ENCODE peak calls at places on chromosomes 4 and X, in four cellular contexts. J is GM12878, A is HepG2, T is H1. K is an unnamed sample.

GRCh38 chr4:174255790-174256189 is 27.7 kb downstream of the FBXO8 start:
- DNase-seq in T (no peak), A (no peak), J (no peak), K (peak)

GRCh38 chr4:54550415-54551171 is 107.2 kb upstream of the KIT start:
- DNase-seq in A (no peak), J (no peak), T (no peak), K (no peak)

GRCh38 chr4:109803924-109804571 is 2.2 kb upstream of the CFI start:
- DNase-seq in A (peak), J (peak), T (no peak), K (peak)

GRCh38 chr4:183532823-183533222 is 28.0 kb downstream of the ING2 start:
- DNase-seq in J (no peak), A (no peak), T (no peak), K (no peak)

GRCh38 chrX:120213438-120214265 is 37.0 kb upstream of the ZBTB33 start:
- DNase-seq in T (peak), J (peak), A (peak), K (peak)

GRCh38 chr4:113610542-113610941 is 151.0 kb downstream of the CAMK2D start:
- DNase-seq in J (no peak), A (no peak), T (no peak), K (no peak)

GRCh38 chr4:6857009-6857882 is 52.4 kb upstream of the TBC1D14 start:
- DNase-seq in J (no peak), T (no peak), A (no peak), K (no peak)

GRCh38 chr4:179195887-179196286 is 1753.7 kb upstream of the AGA start:
- DNase-seq in T (no peak), J (no peak), A (no peak), K (no peak)

GRCh38 chrX:11143931-11144678 is 33.0 kb downstream of the HCCS start:
- DNase-seq in T (no peak), A (peak), J (peak), K (peak)

GRCh38 chr4:4402966-4403365 is 16.1 kb downstream of the NSG1 start:
- DNase-seq in A (no peak), J (no peak), T (no peak), K (no peak)

GRCh38 chr4:65383589-65384305 is 286.5 kb downstream of the EPHA5 start:
- DNase-seq in T (no peak), A (no peak), J (no peak), K (no peak)

GRCh38 chr4:119300072-119300387 is 21.9 kb downstream of the FABP2 start:
- DNase-seq in A (no peak), J (peak), T (no peak), K (peak)

GRCh38 chr4:55386073-55386472 is 9.7 kb upstream of the TMEM165 start:
- DNase-seq in J (no peak), A (peak), T (no peak), K (peak)

GRCh38 chr4:98491862-98492554 is 166.4 kb downstream of the TSPAN5 start:
- DNase-seq in J (no peak), A (no peak), T (no peak), K (no peak)

GRCh38 chr4:123995939-123996338 is 599.3 kb downstream of the SPRY1 start:
- DNase-seq in J (no peak), A (no peak), T (no peak), K (no peak)

GRCh38 chr4:14749910-14750309 is 252.4 kb upstream of the CPEB2 start:
- DNase-seq in J (no peak), T (no peak), A (no peak), K (peak)

GRCh38 chr4:121873604-121874003 is 3.3 kb upstream of the BBS7 start:
- DNase-seq in J (peak), T (no peak), A (no peak), K (peak)

GRCh38 chr4:8547912-8548730 is 32.1 kb upstream of the GPR78 start:
- DNase-seq in J (no peak), T (no peak), A (no peak), K (no peak)

GRCh38 chrX:1472975-1473374 is 20.3 kb upstream of the ASMTL start:
- DNase-seq in A (no peak), T (no peak), J (no peak), K (no peak)

GRCh38 chrX:48461830-48462229 is 8.2 kb downstream of the SLC38A5 start:
- DNase-seq in J (no peak), A (no peak), T (no peak), K (no peak)

GRCh38 chrX:31212856-31213748 is 141.3 kb upstream of the FTHL17 start:
- DNase-seq in T (no peak), J (no peak), A (no peak), K (no peak)

GRCh38 chrX:1391370-1391706 is 575 bp downstream of the SLC25A6 start:
- DNase-seq in A (peak), T (peak), J (peak), K (peak)

GRCh38 chr4:185204238-185204910 is 574 bp upstream of the CFAP97 start:
- DNase-seq in J (no peak), A (no peak), T (no peak), K (no peak)

GRCh38 chrX:45428816-45429215 is 228.1 kb upstream of the DIPK2B start:
- DNase-seq in T (no peak), J (no peak), A (no peak), K (no peak)

GRCh38 chrX:103688949-103689348 is 2.5 kb upstream of the MORF4L2 start:
- DNase-seq in A (peak), J (no peak), T (no peak), K (peak)

GRCh38 chrX:137151403-137151802 is 117.6 kb upstream of the GPR101 start:
- DNase-seq in T (no peak), J (no peak), A (no peak), K (no peak)

GRCh38 chrX:17553451-17553850 is 178.5 kb downstream of the NHS start:
- DNase-seq in T (no peak), J (no peak), A (no peak), K (no peak)

GRCh38 chrX:11290673-11291072 is 2.5 kb upstream of the AMELX start:
- DNase-seq in A (no peak), J (no peak), T (no peak), K (no peak)

GRCh38 chrX:9339603-9340569 is 125.0 kb upstream of the TBL1X start:
- DNase-seq in T (no peak), J (no peak), A (no peak), K (no peak)

GRCh38 chrX:9341305-9342201 is 123.3 kb upstream of the TBL1X start:
- DNase-seq in T (no peak), A (no peak), J (peak), K (peak)

GRCh38 chrX:9338986-9339385 is 125.9 kb upstream of the TBL1X start:
- DNase-seq in T (no peak), J (no peak), A (no peak), K (no peak)

GRCh38 chrX:9342581-9343051 is 122.2 kb upstream of the TBL1X start:
- DNase-seq in T (peak), J (no peak), A (peak), K (peak)

GRCh38 chrX:9340619-9341304 is 124.1 kb upstream of the TBL1X start:
- DNase-seq in J (peak), A (no peak), T (no peak), K (no peak)
- TF ChIP-seq CBX5 in J (no peak), A (no peak), T (no peak), K (no peak)

DNA sequence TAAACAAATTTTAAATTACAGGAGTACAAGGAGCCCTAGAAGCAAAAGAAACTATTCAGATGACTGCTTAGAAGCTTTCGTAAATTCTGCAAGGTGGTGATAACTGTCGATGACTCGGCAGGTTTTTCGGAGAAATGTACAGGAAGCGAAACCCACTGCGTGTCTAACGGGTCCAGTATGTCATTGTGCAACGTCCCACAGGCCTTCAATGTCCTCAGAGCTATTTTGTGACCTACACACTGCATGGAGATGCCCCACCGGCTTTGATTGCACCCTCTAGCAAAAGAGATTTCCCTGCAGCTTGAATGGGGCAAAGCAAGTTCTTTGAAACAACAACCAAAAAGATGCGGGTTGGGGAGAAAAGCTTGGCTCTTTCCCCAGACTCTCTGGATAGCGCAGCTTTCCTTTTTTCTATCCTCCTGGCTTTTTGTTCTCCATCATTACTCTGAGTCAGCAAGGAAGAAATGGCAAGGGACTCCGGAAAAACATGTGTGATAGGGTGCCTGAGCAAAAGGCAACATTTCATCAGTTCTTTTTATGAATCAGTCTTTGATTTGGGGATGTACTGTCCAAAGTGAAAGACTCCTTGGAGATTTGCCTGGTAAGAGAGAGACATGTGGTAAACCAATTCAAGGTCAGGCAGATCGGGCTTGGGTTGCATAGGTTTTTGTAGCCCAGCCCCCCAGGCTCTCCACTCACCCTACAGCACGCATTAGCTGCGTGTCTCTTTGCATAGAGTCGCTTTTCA is 112.0 kb upstream of the TBL1X start:
- DNase-seq in J (peak), T (no peak), A (peak), K (peak)
- TF ChIP-seq CBX5 in J (no peak), T (no peak), A (no peak), K (no peak)

GRCh38 chrX:57119416-57119815 is 1.9 kb downstream of the SPIN2B start:
- DNase-seq in T (no peak), J (no peak), A (no peak), K (no peak)

DNA sequence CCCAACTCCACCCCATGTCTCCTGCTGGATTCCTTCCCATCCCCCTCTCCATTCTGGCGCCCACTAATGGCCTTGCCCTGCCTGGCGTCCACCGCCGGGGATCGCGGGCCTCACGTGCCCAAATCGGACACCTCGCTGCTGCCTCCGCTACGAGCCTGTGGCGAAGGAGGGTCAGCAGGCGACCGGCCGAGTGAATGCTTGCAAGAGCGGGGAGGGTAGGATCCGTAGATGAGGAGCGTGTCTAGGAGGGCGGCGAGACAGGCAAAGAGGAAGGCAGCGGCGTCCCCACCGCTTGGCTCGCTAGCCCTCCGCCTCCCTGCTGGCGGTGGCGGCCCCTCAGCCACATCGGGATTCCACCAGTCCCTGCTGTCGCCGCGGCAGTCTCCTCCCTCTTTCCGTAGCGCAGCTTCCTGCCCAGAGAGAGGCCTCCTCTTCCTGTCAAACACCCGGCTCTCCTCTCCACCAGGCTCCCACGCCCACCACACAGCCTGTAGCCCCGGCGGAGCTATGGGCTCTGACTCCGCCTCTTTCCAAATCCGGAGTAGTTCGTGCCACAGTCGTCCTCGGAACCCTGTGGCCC is at the start of gene SPIN2B:
- DNase-seq in J (peak), T (peak), A (peak), K (peak)
- TF ChIP-seq CBX5 in J (no peak), T (no peak), A (no peak), K (no peak)

GRCh38 chr4:153114771-153115321 is 89.4 kb upstream of the TRIM2 start:
- DNase-seq in T (no peak), A (no peak), J (no peak), K (no peak)
- TF ChIP-seq CBX5 in T (no peak), A (no peak), J (no peak), K (no peak)

DNA sequence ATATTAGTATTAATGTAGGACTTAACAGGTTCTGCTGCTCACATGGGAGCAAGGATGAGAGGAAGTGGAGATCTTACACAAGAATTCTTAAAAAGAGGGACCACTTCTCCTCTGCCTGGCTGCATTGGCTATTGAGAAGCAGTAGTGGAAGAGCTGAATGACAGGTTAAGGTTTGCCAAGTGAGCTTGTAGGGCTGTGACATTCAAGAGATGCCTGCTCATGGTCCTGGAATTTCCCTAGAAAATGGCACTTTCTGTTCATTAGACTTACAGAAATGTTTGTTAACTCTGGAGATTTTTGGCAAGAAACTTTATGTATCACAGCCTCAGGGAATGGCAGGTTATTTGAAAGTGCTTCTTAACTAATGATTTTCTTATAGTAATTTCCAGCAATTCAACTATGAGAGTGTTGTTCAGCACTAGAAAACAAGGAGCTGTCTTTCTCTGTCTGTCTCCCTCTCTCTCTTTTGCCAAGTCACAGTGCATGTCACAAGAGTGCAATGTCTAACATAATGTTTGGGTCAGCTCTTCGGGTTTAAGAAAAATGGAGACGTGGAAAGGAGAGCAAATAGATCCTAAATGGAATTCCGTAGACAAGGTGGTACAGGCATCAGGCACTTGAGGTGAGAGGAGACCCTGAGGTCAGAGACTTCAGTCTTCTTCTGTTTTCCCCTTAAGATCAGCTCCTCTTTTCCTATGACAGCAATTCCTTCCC is 8.3 kb upstream of the NAP1L5 start:
- DNase-seq in J (no peak), T (no peak), A (no peak), K (no peak)
- TF ChIP-seq CBX5 in J (no peak), T (no peak), A (no peak), K (no peak)

GRCh38 chrX:21193196-21193595 is 181.0 kb upstream of the CNKSR2 start:
- DNase-seq in A (no peak), T (no peak), J (no peak), K (no peak)
- TF ChIP-seq CBX5 in A (no peak), T (no peak), J (no peak), K (no peak)

DNA sequence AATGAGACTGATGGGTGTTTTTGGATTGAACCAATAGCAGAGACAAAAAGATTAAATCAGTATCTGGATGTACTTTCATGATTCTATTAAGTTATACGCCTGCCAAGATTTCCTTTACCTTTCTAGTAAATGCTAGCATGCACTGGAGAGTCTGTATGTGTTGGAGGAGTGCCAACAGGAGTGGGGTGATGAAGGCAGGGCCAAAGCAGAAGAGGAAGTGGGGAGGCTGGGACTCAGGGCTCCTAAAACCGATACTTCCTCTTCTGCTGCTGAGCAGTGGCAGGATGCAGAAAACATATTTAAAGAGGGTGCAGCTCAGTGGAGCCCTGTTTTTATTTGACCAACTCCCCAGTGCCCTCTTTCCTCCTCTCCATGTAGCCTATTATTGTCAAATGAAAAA is 5.6 kb downstream of the CYSLTR1 start:
- DNase-seq in J (no peak), A (no peak), T (no peak), K (no peak)
- TF ChIP-seq CBX5 in J (peak), A (no peak), T (no peak), K (no peak)

GRCh38 chr4:60133414-60133813 is 1066.7 kb upstream of the ADGRL3 start:
- DNase-seq in T (no peak), J (no peak), A (no peak), K (no peak)
- TF ChIP-seq CBX5 in T (no peak), J (no peak), A (no peak), K (no peak)

GRCh38 chr4:173253561-173253960 is 80.6 kb downstream of the HMGB2 start:
- DNase-seq in A (no peak), T (no peak), J (no peak), K (no peak)
- TF ChIP-seq CBX5 in A (no peak), T (no peak), J (no peak), K (no peak)

K was measured in K562.